ENCODE peak calls at places on chromosomes 12 and 14, in seven cellular contexts. L, Z, J, A, O, M and B are unnamed samples.

GRCh38 chr14:90520326-90520725 is 123.5 kb downstream of the CALM1 start:
- DNase-seq in O (no peak), M (peak; percentile 55), J (no peak), A (no peak), L (peak; percentile 58), Z (no peak), B (no peak)

GRCh38 chr14:68791078-68791983 is 1.5 kb downstream of the ZFP36L1 start:
- DNase-seq in L (no peak), J (no peak), A (no peak), Z (no peak), O (peak; percentile 46), M (no peak), B (peak; percentile 60)

GRCh38 chr12:104352106-104352713 is 48.7 kb downstream of the EID3 start:
- DNase-seq in L (no peak), J (no peak), Z (no peak), A (no peak), M (no peak), O (no peak), B (no peak)

GRCh38 chr14:72892879-72893635 is 844 bp downstream of the DPF3 start:
- DNase-seq in O (peak; percentile 18), M (peak; percentile 78), Z (no peak), J (no peak), L (peak; percentile 71), A (no peak), B (peak; percentile 72)

GRCh38 chr14:84425968-84426367 is 1104.0 kb upstream of the FLRT2 start:
- DNase-seq in O (no peak), M (no peak), L (no peak), Z (no peak), A (no peak), J (no peak), B (no peak)

GRCh38 chr14:51566831-51567582 is 84.7 kb upstream of the FRMD6 start:
- DNase-seq in L (no peak), O (no peak), M (no peak), J (no peak), Z (no peak), A (no peak), B (no peak)

GRCh38 chr12:120820885-120821510 is 83.2 kb downstream of the SPPL3 start:
- DNase-seq in M (no peak), A (no peak), O (no peak), L (no peak), J (no peak), Z (no peak), B (no peak)

GRCh38 chr14:92877757-92878431 is 45.1 kb upstream of the CHGA start:
- DNase-seq in O (peak; percentile 79), Z (no peak), L (no peak), A (no peak), M (no peak), J (no peak), B (no peak)

GRCh38 chr12:1796515-1797010 is 23.8 kb upstream of the LRTM2 start:
- DNase-seq in A (no peak), M (peak; percentile 88), O (peak; percentile 35), J (no peak), Z (no peak), L (peak; percentile 87), B (no peak)

GRCh38 chr12:86233126-86233525 is 23.1 kb downstream of the MGAT4C start:
- DNase-seq in Z (no peak), A (peak; percentile 26), M (no peak), L (no peak), J (no peak), O (no peak), B (no peak)

GRCh38 chr12:53005215-53005985 is 856 bp upstream of the EIF4B start:
- DNase-seq in O (peak; percentile 47), J (no peak), M (no peak), Z (no peak), L (peak; percentile 69), A (no peak), B (no peak)

GRCh38 chr12:122392411-122392810 is 30.1 kb downstream of the CLIP1 start:
- DNase-seq in A (no peak), M (no peak), O (no peak), J (no peak), L (no peak), Z (no peak), B (no peak)

GRCh38 chr14:63874223-63874622 is 21.4 kb downstream of the SYNE2 start:
- DNase-seq in M (no peak), J (no peak), O (no peak), L (no peak), Z (no peak), A (no peak), B (no peak)

GRCh38 chr12:46659032-46659703 is 166.6 kb downstream of the SLC38A4 start:
- DNase-seq in O (no peak), Z (no peak), A (no peak), M (no peak), J (no peak), L (no peak), B (no peak)

GRCh38 chr14:104879983-104880565 is 15.0 kb downstream of the CEP170B start:
- DNase-seq in J (no peak), O (no peak), L (peak; percentile 65), M (peak; percentile 65), Z (no peak), A (no peak), B (no peak)

GRCh38 chr14:91144425-91145145 is 30.7 kb downstream of the DGLUCY start:
- DNase-seq in Z (peak; percentile 52), O (no peak), A (no peak), J (peak; percentile 39), M (no peak), L (no peak), B (no peak)

GRCh38 chr12:5047094-5047493 is 3.4 kb downstream of the KCNA5 start:
- DNase-seq in O (no peak), M (no peak), L (no peak), A (no peak), Z (no peak), J (no peak), B (no peak)

GRCh38 chr12:1993871-1994371 is 10.3 kb downstream of the DCP1B start:
- DNase-seq in O (no peak), M (no peak), L (no peak), Z (peak; percentile 72), J (no peak), A (peak; percentile 8), B (no peak)

GRCh38 chr14:64447890-64448667 is 17.2 kb upstream of the AKAP5 start:
- DNase-seq in O (no peak), L (no peak), A (no peak), M (no peak), J (no peak), Z (no peak), B (no peak)

GRCh38 chr14:75649773-75650172 is 10.9 kb downstream of the ERG28 start:
- DNase-seq in J (no peak), A (no peak), O (no peak), L (no peak), Z (no peak), M (no peak), B (no peak)

GRCh38 chr12:123767613-123768012 is 5.5 kb downstream of the DNAH10 start:
- DNase-seq in M (no peak), J (no peak), Z (no peak), L (no peak), A (no peak), O (no peak), B (no peak)

GRCh38 chr14:61525293-61526011 is 169.9 kb upstream of the HIF1A start:
- DNase-seq in M (peak; percentile 84), L (peak; percentile 88), J (no peak), A (no peak), O (peak; percentile 84), Z (no peak), B (no peak)

GRCh38 chr12:5012337-5012736 is 31.3 kb upstream of the KCNA5 start:
- DNase-seq in L (no peak), Z (no peak), O (no peak), M (no peak), A (no peak), J (no peak), B (no peak)

GRCh38 chr14:105888784-105889665 is 362.6 kb downstream of the TMEM121 start:
- DNase-seq in O (no peak), L (peak; percentile 42), J (no peak), A (no peak), M (peak; percentile 25), Z (no peak), B (no peak)

GRCh38 chr12:43312991-43313505 is 239.0 kb downstream of the ADAMTS20 start:
- DNase-seq in Z (no peak), J (no peak), L (no peak), A (no peak), O (no peak), M (no peak), B (no peak)

GRCh38 chr12:91327889-91328288 is 145.3 kb upstream of the DCN start:
- DNase-seq in O (no peak), J (no peak), A (no peak), L (no peak), Z (no peak), M (no peak), B (no peak)

GRCh38 chr12:111842556-111843396 is 748 bp downstream of the MAPKAPK5 start:
- DNase-seq in M (no peak), Z (no peak), L (no peak), A (no peak), J (no peak), O (no peak), B (no peak)

GRCh38 chr12:11576104-11576503 is 73.4 kb upstream of the ETV6 start:
- DNase-seq in L (no peak), J (peak; percentile 40), Z (no peak), O (no peak), M (no peak), A (peak; percentile 15), B (no peak)

GRCh38 chr14:68705741-68706283 is 87.1 kb downstream of the ZFP36L1 start:
- DNase-seq in J (no peak), A (no peak), Z (no peak), L (peak; percentile 92), M (no peak), O (no peak), B (no peak)

GRCh38 chr12:129807101-129807500 is 96.7 kb downstream of the TMEM132D start:
- DNase-seq in O (no peak), A (no peak), M (no peak), J (no peak), Z (no peak), L (no peak), B (no peak)
- TF ChIP-seq CTCF in O (no peak), A (no peak), M (no peak), J (no peak), Z (no peak), L (no peak), B (no peak)

GRCh38 chr12:132633398-132633797 is 14.8 kb downstream of the P2RX2 start:
- DNase-seq in Z (no peak), L (no peak), A (no peak), J (no peak), M (no peak), O (no peak), B (no peak)
- TF ChIP-seq CTCF in Z (no peak), L (no peak), A (no peak), J (no peak), M (no peak), O (no peak), B (no peak)

GRCh38 chr14:25757364-25757763 is 707.4 kb upstream of the STXBP6 start:
- DNase-seq in L (no peak), A (no peak), O (no peak), M (no peak), J (no peak), Z (no peak), B (no peak)
- TF ChIP-seq CTCF in L (no peak), A (no peak), O (no peak), M (no peak), J (no peak), Z (no peak), B (no peak)

DNA sequence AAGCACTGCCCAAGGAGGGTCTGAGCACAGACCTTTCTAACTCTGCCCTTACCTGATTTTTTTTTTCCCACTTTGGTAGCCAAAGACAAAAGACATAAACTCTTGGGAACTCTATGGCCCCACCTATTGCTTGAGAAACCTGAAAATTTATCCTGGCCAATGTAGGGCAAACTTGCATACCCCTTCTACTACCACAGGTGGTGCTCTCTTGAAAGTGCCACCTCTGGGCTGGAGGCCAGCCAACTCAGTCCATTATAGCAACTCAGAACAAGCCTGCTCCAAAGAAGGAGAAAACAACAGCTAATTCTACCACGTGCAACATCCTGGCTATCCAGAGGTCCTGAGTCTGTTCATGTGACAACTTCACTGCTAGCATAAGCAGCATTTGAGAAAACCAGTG is 55.7 kb upstream of the ABCD2 start:
- DNase-seq in J (no peak), L (no peak), Z (no peak), M (no peak), O (no peak), A (no peak), B (no peak)
- TF ChIP-seq CTCF in J (no peak), L (no peak), Z (no peak), M (no peak), O (no peak), A (no peak), B (no peak)